ENCODE peak calls at places on chromosomes 12 and 14, in ten cellular contexts. H is SW480; T is stomach; O is stimulated activated CD4-positive, alpha-beta T cell treated with anti-CD3 and anti-CD28 coated beads, Interleukin-4, amount 100 ng/mL, for 48 hours; V is LoVo; B is midbrain; D is C1 segment of cervical spinal cord; N is stimulated activated CD8-positive, alpha-beta memory T cell treated with anti-CD3 and anti-CD28 coated beads, Interleukin-4, amount 100 ng/mL, for 24 hours; Y is uterus; R is anterior cingulate cortex. C is an unnamed sample.

GRCh38 chr12:100687686-100688085 is 106.9 kb upstream of the ANO4 start:
- DNase-seq in H (no peak), T (no peak), O (no peak), V (no peak), B (no peak), D (no peak), N (no peak), Y (no peak), R (no peak), C (no peak)

GRCh38 chr14:21227150-21227549 is 42.1 kb downstream of the HNRNPC start:
- DNase-seq in H (no peak), T (no peak), O (no peak), V (no peak), B (no peak), D (no peak), N (no peak), Y (no peak), R (no peak), C (no peak)

GRCh38 chr12:1217191-1217949 is 226.3 kb downstream of the ERC1 start:
- DNase-seq in H (peak), T (no peak), O (no peak), V (peak), B (no peak), D (peak), N (no peak), Y (no peak), R (no peak), C (peak)

GRCh38 chr14:89399594-89400068 is 17.4 kb downstream of the FOXN3 start:
- DNase-seq in H (peak), T (no peak), O (no peak), V (no peak), B (peak), D (peak), N (no peak), Y (no peak), R (no peak), C (no peak)

GRCh38 chr12:26011099-26011498 is 52.6 kb downstream of the RASSF8 start:
- DNase-seq in H (no peak), T (no peak), O (no peak), V (no peak), B (no peak), D (no peak), N (no peak), Y (no peak), R (no peak), C (no peak)

GRCh38 chr14:32524609-32525391 is 195.7 kb downstream of the AKAP6 start:
- DNase-seq in H (no peak), T (no peak), O (no peak), V (no peak), B (no peak), D (no peak), N (no peak), Y (no peak), R (no peak), C (no peak)

GRCh38 chr14:28515571-28515970 is 251.0 kb upstream of the FOXG1 start:
- DNase-seq in H (no peak), T (no peak), O (no peak), V (no peak), B (no peak), D (no peak), N (no peak), Y (no peak), R (no peak), C (peak)

GRCh38 chr12:96303656-96304055 is 96.6 kb downstream of the CDK17 start:
- DNase-seq in H (no peak), T (no peak), O (no peak), V (no peak), B (no peak), D (no peak), N (no peak), Y (no peak), R (no peak), C (no peak)

GRCh38 chr12:71045781-71046180 is 112.0 kb downstream of the TSPAN8 start:
- DNase-seq in H (no peak), T (no peak), O (no peak), V (peak), B (no peak), D (no peak), N (no peak), Y (no peak), R (no peak), C (peak)

GRCh38 chr12:77644915-77645605 is 185.6 kb upstream of the NAV3 start:
- DNase-seq in H (no peak), T (no peak), O (no peak), V (no peak), B (no peak), D (no peak), N (no peak), Y (no peak), R (no peak), C (no peak)

GRCh38 chr12:116299064-116299463 is 21.6 kb upstream of the MED13L start:
- DNase-seq in H (no peak), T (peak), O (no peak), V (no peak), B (no peak), D (no peak), N (no peak), Y (no peak), R (no peak), C (no peak)

GRCh38 chr14:62244221-62244620 is 482.0 kb downstream of the SNAPC1 start:
- DNase-seq in H (no peak), T (no peak), O (no peak), V (no peak), B (no peak), D (no peak), N (no peak), Y (no peak), R (no peak), C (no peak)

GRCh38 chr14:96363751-96364336 is 518 bp downstream of the GSKIP start:
- DNase-seq in H (peak), T (peak), O (peak), V (peak), B (peak), D (peak), N (peak), Y (no peak), R (no peak), C (peak)